ENCODE peak calls at places on chromosomes 7 and 10, in four cellular contexts. One of them, this sample, is unnamed.

GRCh38 chr7:114786455-114786854 is 135.4 kb upstream of the MDFIC start:
- DNase-seq in activated CD4-positive, CD25-positive, alpha-beta regulatory T cell treated with anti-CD3 and anti-CD28 coated beads, Interleukin-2, amount 50 U/mL, for 16 hours: no peak
- DNase-seq in pancreas: no peak
- DNase-seq in activated T-cell treated with anti-CD3 and anti-CD28 coated beads for 24 hours: no peak
- DNase-seq in this sample: no peak

GRCh38 chr7:2918406-2918805 is 74.3 kb upstream of the GNA12 start:
- DNase-seq in activated CD4-positive, CD25-positive, alpha-beta regulatory T cell treated with anti-CD3 and anti-CD28 coated beads, Interleukin-2, amount 50 U/mL, for 16 hours: no peak
- DNase-seq in pancreas: no peak
- DNase-seq in activated T-cell treated with anti-CD3 and anti-CD28 coated beads for 24 hours: no peak
- DNase-seq in this sample: no peak

GRCh38 chr7:141045126-141045841 is 28.6 kb upstream of the TMEM178B start:
- DNase-seq in activated CD4-positive, CD25-positive, alpha-beta regulatory T cell treated with anti-CD3 and anti-CD28 coated beads, Interleukin-2, amount 50 U/mL, for 16 hours: no peak
- DNase-seq in pancreas: no peak
- DNase-seq in activated T-cell treated with anti-CD3 and anti-CD28 coated beads for 24 hours: no peak
- DNase-seq in this sample: no peak

GRCh38 chr10:101050206-101051069 is 11.4 kb upstream of the KAZALD1 start:
- DNase-seq in activated CD4-positive, CD25-positive, alpha-beta regulatory T cell treated with anti-CD3 and anti-CD28 coated beads, Interleukin-2, amount 50 U/mL, for 16 hours: peak
- DNase-seq in pancreas: peak
- DNase-seq in activated T-cell treated with anti-CD3 and anti-CD28 coated beads for 24 hours: peak
- DNase-seq in this sample: no peak

GRCh38 chr7:137585591-137585990 is 242.1 kb upstream of the PTN start:
- DNase-seq in activated CD4-positive, CD25-positive, alpha-beta regulatory T cell treated with anti-CD3 and anti-CD28 coated beads, Interleukin-2, amount 50 U/mL, for 16 hours: no peak
- DNase-seq in pancreas: no peak
- DNase-seq in activated T-cell treated with anti-CD3 and anti-CD28 coated beads for 24 hours: no peak
- DNase-seq in this sample: no peak

GRCh38 chr7:129643545-129644170 is 32.1 kb downstream of the NRF1 start:
- DNase-seq in activated CD4-positive, CD25-positive, alpha-beta regulatory T cell treated with anti-CD3 and anti-CD28 coated beads, Interleukin-2, amount 50 U/mL, for 16 hours: no peak
- DNase-seq in pancreas: no peak
- DNase-seq in activated T-cell treated with anti-CD3 and anti-CD28 coated beads for 24 hours: no peak
- DNase-seq in this sample: no peak

GRCh38 chr10:27819781-27820531 is 74.3 kb upstream of the MKX start:
- DNase-seq in activated CD4-positive, CD25-positive, alpha-beta regulatory T cell treated with anti-CD3 and anti-CD28 coated beads, Interleukin-2, amount 50 U/mL, for 16 hours: no peak
- DNase-seq in pancreas: peak
- DNase-seq in activated T-cell treated with anti-CD3 and anti-CD28 coated beads for 24 hours: no peak
- DNase-seq in this sample: no peak

GRCh38 chr10:119165171-119166110 is at the start of gene SFXN4:
- DNase-seq in activated CD4-positive, CD25-positive, alpha-beta regulatory T cell treated with anti-CD3 and anti-CD28 coated beads, Interleukin-2, amount 50 U/mL, for 16 hours: peak
- DNase-seq in pancreas: peak
- DNase-seq in activated T-cell treated with anti-CD3 and anti-CD28 coated beads for 24 hours: peak
- DNase-seq in this sample: no peak

GRCh38 chr10:43044444-43045245 is 32.2 kb upstream of the RET start:
- DNase-seq in activated CD4-positive, CD25-positive, alpha-beta regulatory T cell treated with anti-CD3 and anti-CD28 coated beads, Interleukin-2, amount 50 U/mL, for 16 hours: no peak
- DNase-seq in pancreas: no peak
- DNase-seq in activated T-cell treated with anti-CD3 and anti-CD28 coated beads for 24 hours: no peak
- DNase-seq in this sample: no peak

GRCh38 chr10:67818323-67818722 is 19.7 kb downstream of the DNAJC12 start:
- DNase-seq in activated CD4-positive, CD25-positive, alpha-beta regulatory T cell treated with anti-CD3 and anti-CD28 coated beads, Interleukin-2, amount 50 U/mL, for 16 hours: no peak
- DNase-seq in pancreas: no peak
- DNase-seq in activated T-cell treated with anti-CD3 and anti-CD28 coated beads for 24 hours: no peak
- DNase-seq in this sample: no peak

GRCh38 chr10:46217749-46218453 is 68.9 kb upstream of the ANTXRL start:
- DNase-seq in activated CD4-positive, CD25-positive, alpha-beta regulatory T cell treated with anti-CD3 and anti-CD28 coated beads, Interleukin-2, amount 50 U/mL, for 16 hours: no peak
- DNase-seq in pancreas: no peak
- DNase-seq in activated T-cell treated with anti-CD3 and anti-CD28 coated beads for 24 hours: no peak
- DNase-seq in this sample: no peak

This sample was measured in brain pericyte.